ENCODE peak calls at places on chromosomes 4 and X, in six cellular contexts. One of them, this sample, is unnamed.

GRCh38 chr4:9832640-9833039 is 51.2 kb downstream of the DRD5 start:
- ATAC-seq in A549: no peak
- ATAC-seq in upper lobe of left lung: no peak
- ATAC-seq in K562: no peak
- ATAC-seq in HepG2: no peak
- ATAC-seq in GM12878: no peak
- ATAC-seq in this sample: no peak

GRCh38 chr4:14827111-14827510 is 175.2 kb upstream of the CPEB2 start:
- ATAC-seq in A549: no peak
- ATAC-seq in upper lobe of left lung: no peak
- ATAC-seq in K562: no peak
- ATAC-seq in HepG2: no peak
- ATAC-seq in GM12878: no peak
- ATAC-seq in this sample: no peak

GRCh38 chrX:55450259-55450658 is 1.7 kb upstream of the MAGEH1 start:
- ATAC-seq in A549: no peak
- ATAC-seq in upper lobe of left lung: no peak
- ATAC-seq in K562: peak
- ATAC-seq in HepG2: no peak
- ATAC-seq in GM12878: no peak
- ATAC-seq in this sample: no peak

GRCh38 chr4:44869222-44869882 is 143.0 kb upstream of the GNPDA2 start:
- ATAC-seq in A549: no peak
- ATAC-seq in upper lobe of left lung: peak
- ATAC-seq in K562: no peak
- ATAC-seq in HepG2: no peak
- ATAC-seq in GM12878: no peak
- ATAC-seq in this sample: no peak

GRCh38 chrX:10447577-10448214 is 172.7 kb downstream of the MID1 start:
- ATAC-seq in A549: no peak
- ATAC-seq in upper lobe of left lung: no peak
- ATAC-seq in K562: no peak
- ATAC-seq in HepG2: no peak
- ATAC-seq in GM12878: no peak
- ATAC-seq in this sample: no peak

GRCh38 chr4:56181140-56181950 is 205.9 kb downstream of the AASDH start:
- ATAC-seq in A549: no peak
- ATAC-seq in upper lobe of left lung: no peak
- ATAC-seq in K562: peak
- ATAC-seq in HepG2: no peak
- ATAC-seq in GM12878: no peak
- ATAC-seq in this sample: no peak

GRCh38 chrX:132071260-132071659 is 48.2 kb downstream of the STK26 start:
- ATAC-seq in A549: no peak
- ATAC-seq in upper lobe of left lung: no peak
- ATAC-seq in K562: peak
- ATAC-seq in HepG2: no peak
- ATAC-seq in GM12878: peak
- ATAC-seq in this sample: no peak

GRCh38 chrX:10010686-10011085 is 43.5 kb downstream of the CLDN34 start:
- ATAC-seq in A549: no peak
- ATAC-seq in upper lobe of left lung: no peak
- ATAC-seq in K562: no peak
- ATAC-seq in HepG2: no peak
- ATAC-seq in GM12878: no peak
- ATAC-seq in this sample: no peak

GRCh38 chr4:15182600-15183222 is 180.4 kb downstream of the CPEB2 start:
- ATAC-seq in A549: no peak
- ATAC-seq in upper lobe of left lung: no peak
- ATAC-seq in K562: no peak
- ATAC-seq in HepG2: no peak
- ATAC-seq in GM12878: no peak
- ATAC-seq in this sample: no peak

GRCh38 chr4:52915730-52916129 is 53.6 kb downstream of the RASL11B start:
- ATAC-seq in A549: no peak
- ATAC-seq in upper lobe of left lung: no peak
- ATAC-seq in K562: no peak
- ATAC-seq in HepG2: peak
- ATAC-seq in GM12878: no peak
- ATAC-seq in this sample: no peak

GRCh38 chrX:40068048-40068447 is 29.7 kb downstream of the BCOR start:
- ATAC-seq in A549: peak
- ATAC-seq in upper lobe of left lung: no peak
- ATAC-seq in K562: peak
- ATAC-seq in HepG2: no peak
- ATAC-seq in GM12878: peak
- ATAC-seq in this sample: no peak

GRCh38 chrX:19512359-19512758 is 2.9 kb downstream of the MAP3K15 start:
- ATAC-seq in A549: no peak
- ATAC-seq in upper lobe of left lung: no peak
- ATAC-seq in K562: no peak
- ATAC-seq in HepG2: no peak
- ATAC-seq in GM12878: no peak
- ATAC-seq in this sample: no peak
- TF ChIP-seq EP300 in A549: no peak
- TF ChIP-seq EP300 in upper lobe of left lung: no peak
- TF ChIP-seq EP300 in K562: no peak
- TF ChIP-seq EP300 in HepG2: no peak
- TF ChIP-seq EP300 in GM12878: no peak
- TF ChIP-seq EP300 in this sample: no peak

GRCh38 chr4:20698820-20699219 is 1.4 kb upstream of the PACRGL start:
- ATAC-seq in A549: no peak
- ATAC-seq in upper lobe of left lung: no peak
- ATAC-seq in K562: peak
- ATAC-seq in HepG2: no peak
- ATAC-seq in GM12878: no peak
- ATAC-seq in this sample: no peak

GRCh38 chr4:20698382-20698781 is 1.9 kb upstream of the PACRGL start:
- ATAC-seq in A549: no peak
- ATAC-seq in upper lobe of left lung: no peak
- ATAC-seq in K562: peak
- ATAC-seq in HepG2: no peak
- ATAC-seq in GM12878: no peak
- ATAC-seq in this sample: no peak

GRCh38 chr4:20696815-20697214 is 3.4 kb upstream of the PACRGL start:
- ATAC-seq in A549: no peak
- ATAC-seq in upper lobe of left lung: no peak
- ATAC-seq in K562: no peak
- ATAC-seq in HepG2: no peak
- ATAC-seq in GM12878: no peak
- ATAC-seq in this sample: no peak

DNA sequence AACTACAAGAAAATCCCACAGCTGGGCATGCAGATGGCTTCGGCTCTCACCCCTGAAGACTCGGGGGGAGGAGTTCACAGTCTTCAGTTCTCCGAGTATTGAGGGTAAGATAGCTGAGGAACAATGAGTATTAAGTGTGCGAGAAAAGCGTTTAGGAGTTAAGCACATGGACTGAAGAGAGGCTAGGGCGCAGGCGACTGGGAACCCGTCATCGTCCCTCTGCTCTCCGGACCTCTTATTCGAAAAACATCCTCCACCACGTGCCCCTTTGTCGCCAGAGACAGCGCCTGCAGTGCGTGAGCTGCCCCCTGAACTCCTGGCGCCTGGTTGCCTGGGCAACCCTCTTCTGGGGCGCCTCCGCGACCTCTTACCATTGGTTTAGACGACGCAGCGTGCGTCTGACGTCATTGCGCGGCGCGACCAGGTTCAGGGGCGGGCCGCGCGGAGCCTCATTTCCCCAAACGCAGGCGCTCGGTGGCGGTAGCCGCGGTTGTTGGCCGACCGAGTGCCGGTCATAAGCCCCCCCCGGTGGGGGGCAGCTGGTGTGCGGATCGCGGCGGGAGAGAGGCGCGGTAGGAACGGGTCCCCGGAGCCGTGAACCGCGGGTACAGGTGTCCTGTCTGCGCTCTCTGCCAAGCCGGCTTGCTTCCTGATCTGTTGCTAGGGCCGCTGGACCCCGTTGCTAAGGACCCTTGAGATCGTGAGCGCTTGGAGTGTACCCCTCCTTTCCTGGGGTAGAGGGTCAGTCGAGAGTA is at the start of gene PACRGL:
- ATAC-seq in A549: peak
- ATAC-seq in upper lobe of left lung: peak
- ATAC-seq in K562: peak
- ATAC-seq in HepG2: peak
- ATAC-seq in GM12878: peak
- ATAC-seq in this sample: peak
- H3K27ac ChIP-seq in A549: peak
- H3K27ac ChIP-seq in upper lobe of left lung: peak
- H3K27ac ChIP-seq in K562: peak
- H3K27ac ChIP-seq in HepG2: peak
- H3K27ac ChIP-seq in GM12878: peak
- H3K27ac ChIP-seq in this sample: peak

GRCh38 chr4:110025057-110025456 is 112.4 kb downstream of the EGF start:
- ATAC-seq in A549: no peak
- ATAC-seq in upper lobe of left lung: no peak
- ATAC-seq in K562: no peak
- ATAC-seq in HepG2: no peak
- ATAC-seq in GM12878: no peak
- ATAC-seq in this sample: no peak
- TF ChIP-seq EP300 in A549: no peak
- TF ChIP-seq EP300 in upper lobe of left lung: no peak
- TF ChIP-seq EP300 in K562: no peak
- TF ChIP-seq EP300 in HepG2: no peak
- TF ChIP-seq EP300 in GM12878: no peak
- TF ChIP-seq EP300 in this sample: no peak

GRCh38 chr4:186845137-186845842 is 121.6 kb upstream of the FAT1 start:
- ATAC-seq in A549: peak
- ATAC-seq in upper lobe of left lung: peak
- ATAC-seq in K562: peak
- ATAC-seq in HepG2: peak
- ATAC-seq in GM12878: no peak
- ATAC-seq in this sample: peak
- H3K27ac ChIP-seq in A549: peak
- H3K27ac ChIP-seq in upper lobe of left lung: peak
- H3K27ac ChIP-seq in K562: peak
- H3K27ac ChIP-seq in HepG2: no peak
- H3K27ac ChIP-seq in GM12878: no peak
- H3K27ac ChIP-seq in this sample: peak

GRCh38 chr4:47567511-47567910 is 82.4 kb downstream of the ATP10D start:
- ATAC-seq in A549: no peak
- ATAC-seq in upper lobe of left lung: no peak
- ATAC-seq in K562: no peak
- ATAC-seq in HepG2: no peak
- ATAC-seq in GM12878: no peak
- ATAC-seq in this sample: no peak

GRCh38 chr4:47566566-47566965 is 81.5 kb downstream of the ATP10D start:
- ATAC-seq in A549: no peak
- ATAC-seq in upper lobe of left lung: no peak
- ATAC-seq in K562: no peak
- ATAC-seq in HepG2: no peak
- ATAC-seq in GM12878: no peak
- ATAC-seq in this sample: no peak

GRCh38 chr4:47570816-47571215 is 85.7 kb downstream of the ATP10D start:
- ATAC-seq in A549: no peak
- ATAC-seq in upper lobe of left lung: no peak
- ATAC-seq in K562: no peak
- ATAC-seq in HepG2: no peak
- ATAC-seq in GM12878: no peak
- ATAC-seq in this sample: no peak

GRCh38 chr4:47562297-47562696 is 77.2 kb downstream of the ATP10D start:
- ATAC-seq in A549: no peak
- ATAC-seq in upper lobe of left lung: no peak
- ATAC-seq in K562: no peak
- ATAC-seq in HepG2: no peak
- ATAC-seq in GM12878: no peak
- ATAC-seq in this sample: no peak

GRCh38 chr4:47566975-47567374 is 81.9 kb downstream of the ATP10D start:
- ATAC-seq in A549: no peak
- ATAC-seq in upper lobe of left lung: no peak
- ATAC-seq in K562: no peak
- ATAC-seq in HepG2: no peak
- ATAC-seq in GM12878: no peak
- ATAC-seq in this sample: no peak
- TF ChIP-seq EP300 in A549: no peak
- TF ChIP-seq EP300 in upper lobe of left lung: no peak
- TF ChIP-seq EP300 in K562: no peak
- TF ChIP-seq EP300 in HepG2: no peak
- TF ChIP-seq EP300 in GM12878: no peak
- TF ChIP-seq EP300 in this sample: no peak

GRCh38 chr4:36794716-36795115 is 449.8 kb upstream of the NWD2 start:
- ATAC-seq in A549: no peak
- ATAC-seq in upper lobe of left lung: no peak
- ATAC-seq in K562: no peak
- ATAC-seq in HepG2: no peak
- ATAC-seq in GM12878: no peak
- ATAC-seq in this sample: no peak
- H3K27ac ChIP-seq in A549: no peak
- H3K27ac ChIP-seq in upper lobe of left lung: no peak
- H3K27ac ChIP-seq in K562: no peak
- H3K27ac ChIP-seq in HepG2: no peak
- H3K27ac ChIP-seq in GM12878: no peak
- H3K27ac ChIP-seq in this sample: no peak

DNA sequence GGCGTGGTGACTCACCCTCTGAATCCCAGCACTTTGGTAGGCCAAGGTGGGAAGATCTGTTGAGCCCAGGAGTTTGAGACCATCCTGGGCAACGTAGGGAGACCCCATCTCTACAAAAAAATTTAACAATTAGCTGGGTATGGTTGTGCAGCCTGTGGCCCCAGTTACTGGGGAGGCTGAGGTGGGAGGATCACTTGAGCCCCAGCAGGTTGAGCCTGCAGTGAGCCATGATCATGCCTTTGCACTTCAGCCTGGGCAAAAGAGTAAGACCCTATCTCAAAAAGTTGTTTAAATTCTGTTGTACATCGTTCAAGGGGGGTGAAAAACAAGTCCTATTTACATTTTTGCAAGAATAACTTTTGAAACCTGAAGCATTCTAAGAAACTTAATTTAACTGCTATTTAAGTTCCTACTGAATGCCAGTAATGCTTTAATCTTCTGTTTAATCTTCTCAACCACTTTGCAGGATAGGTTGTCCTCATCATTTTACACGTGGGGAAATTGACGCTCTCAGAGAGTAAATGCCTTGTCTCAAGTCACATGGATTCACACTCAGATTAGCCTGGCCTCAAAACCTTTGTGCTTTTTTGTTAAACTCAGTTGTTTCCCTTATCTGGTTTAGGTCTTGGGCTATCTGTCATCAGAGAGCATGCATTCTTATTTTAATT is 7.0 kb downstream of the STAG2 start:
- ATAC-seq in A549: no peak
- ATAC-seq in upper lobe of left lung: no peak
- ATAC-seq in K562: peak
- ATAC-seq in HepG2: no peak
- ATAC-seq in GM12878: no peak
- ATAC-seq in this sample: no peak
- TF ChIP-seq EP300 in A549: no peak
- TF ChIP-seq EP300 in upper lobe of left lung: no peak
- TF ChIP-seq EP300 in K562: no peak
- TF ChIP-seq EP300 in HepG2: no peak
- TF ChIP-seq EP300 in GM12878: no peak
- TF ChIP-seq EP300 in this sample: no peak

This sample was measured in gastroesophageal sphincter.